ENCODE peak calls at places on chromosomes 4 and X, in seven cellular contexts. Q is tibial nerve, I is esophagus squamous epithelium, K is Peyer's patch, L is bronchial epithelial cell, M is psoas muscle, R is foreskin keratinocyte. P is an unnamed sample. For H3K27me3, the result is how much of the 10 kb centered on the place peaks cover.

GRCh38 chrX:118724775-118725174 is 2.6 kb upstream of the IL13RA1 start:
- DNase-seq in Q (no peak), I (no peak), K (no peak), L (peak), M (no peak), R (no peak), P (no peak)

GRCh38 chrX:104254442-104255115 is at the start of gene ESX1:
- DNase-seq in Q (no peak), I (no peak), K (no peak), L (peak), M (no peak), R (no peak), P (no peak)

GRCh38 chr4:170047774-170048354 is 21.7 kb upstream of the MFAP3L start:
- DNase-seq in Q (peak), I (no peak), K (peak), L (peak), M (no peak), R (no peak), P (no peak)

GRCh38 chrX:137430301-137430700 is 135.6 kb upstream of the ZIC3 start:
- DNase-seq in Q (no peak), I (no peak), K (no peak), L (no peak), M (no peak), R (no peak), P (no peak)

GRCh38 chr4:39227906-39228305 is 45.6 kb downstream of the WDR19 start:
- DNase-seq in Q (no peak), I (no peak), K (no peak), L (no peak), M (no peak), R (no peak), P (no peak)

GRCh38 chr4:1371151-1371830 is 24.3 kb downstream of the UVSSA start:
- DNase-seq in Q (no peak), I (no peak), K (no peak), L (no peak), M (no peak), R (no peak), P (no peak)

GRCh38 chr4:187780070-187780469 is 215.5 kb upstream of the ZFP42 start:
- DNase-seq in Q (no peak), I (no peak), K (no peak), L (no peak), M (no peak), R (no peak), P (no peak)

GRCh38 chrX:8813036-8813435 is 11.9 kb upstream of the FAM9A start:
- DNase-seq in Q (no peak), I (no peak), K (no peak), L (no peak), M (no peak), R (no peak), P (no peak)

GRCh38 chr4:5686338-5686737 is 22.0 kb downstream of the EVC2 start:
- DNase-seq in Q (no peak), I (no peak), K (no peak), L (no peak), M (no peak), R (no peak), P (no peak)

GRCh38 chr4:62717144-62717543 is 1517.0 kb downstream of the ADGRL3 start:
- DNase-seq in Q (no peak), I (no peak), K (no peak), L (no peak), M (no peak), R (no peak), P (no peak)

GRCh38 chr4:70793626-70794025 is 46.1 kb downstream of the GRSF1 start:
- DNase-seq in Q (no peak), I (no peak), K (no peak), L (no peak), M (no peak), R (no peak), P (no peak)

GRCh38 chr4:55543858-55544257 is 2.9 kb downstream of the CLOCK start:
- DNase-seq in Q (no peak), I (no peak), K (no peak), L (peak), M (no peak), R (peak), P (no peak)

GRCh38 chr4:67694662-67695061 is 6.3 kb downstream of the UBA6 start:
- DNase-seq in Q (no peak), I (no peak), K (no peak), L (no peak), M (no peak), R (no peak), P (no peak)

GRCh38 chrX:154748712-154749339 is 2.1 kb downstream of the GAB3 start:
- DNase-seq in Q (peak), I (no peak), K (peak), L (no peak), M (no peak), R (no peak), P (no peak)

GRCh38 chr4:87026795-87027495 is 92.1 kb downstream of the AFF1 start:
- DNase-seq in Q (peak), I (no peak), K (no peak), L (no peak), M (no peak), R (no peak), P (no peak)

GRCh38 chr4:155001229-155001628 is 207.2 kb upstream of the NPY2R start:
- DNase-seq in Q (no peak), I (no peak), K (no peak), L (no peak), M (no peak), R (no peak), P (no peak)

GRCh38 chr4:188869581-188869980 is 730.3 kb downstream of the TRIML1 start:
- DNase-seq in Q (no peak), I (no peak), K (no peak), L (no peak), M (no peak), R (no peak), P (no peak)

GRCh38 chrX:9586992-9587392 is 122.1 kb downstream of the TBL1X start:
- DNase-seq in Q (no peak), I (no peak), K (no peak), L (no peak), M (no peak), R (no peak), P (no peak)

GRCh38 chrX:74422029-74422352 is 698 bp downstream of the SLC16A2 start:
- DNase-seq in Q (no peak), I (no peak), K (no peak), L (no peak), M (peak), R (no peak), P (no peak)

GRCh38 chrX:64192040-64192439 is 13.5 kb downstream of the AMER1 start:
- DNase-seq in Q (no peak), I (no peak), K (no peak), L (no peak), M (no peak), R (no peak), P (no peak)

GRCh38 chrX:40471965-40472648 is 108.7 kb upstream of the ATP6AP2 start:
- DNase-seq in Q (peak), I (no peak), K (peak), L (peak), M (no peak), R (peak), P (no peak)

GRCh38 chr4:76950846-76951321 is 1.3 kb downstream of the SEPTIN11 start:
- DNase-seq in Q (no peak), I (no peak), K (peak), L (peak), M (no peak), R (peak), P (peak)

GRCh38 chr4:153773236-153773690 is 13.4 kb upstream of the RNF175 start:
- DNase-seq in Q (no peak), I (no peak), K (no peak), L (no peak), M (no peak), R (no peak), P (no peak)

GRCh38 chr4:153776601-153777000 is 12.3 kb downstream of the SFRP2 start:
- DNase-seq in Q (no peak), I (no peak), K (no peak), L (no peak), M (no peak), R (no peak), P (no peak)

GRCh38 chr4:153766758-153767157 is 6.9 kb upstream of the RNF175 start:
- DNase-seq in Q (no peak), I (no peak), K (no peak), L (no peak), M (no peak), R (no peak), P (no peak)

GRCh38 chr4:153765836-153766235 is 6.0 kb upstream of the RNF175 start:
- DNase-seq in Q (no peak), I (no peak), K (no peak), L (no peak), M (no peak), R (no peak), P (no peak)

GRCh38 chr4:153771058-153771457 is 11.2 kb upstream of the RNF175 start:
- DNase-seq in Q (no peak), I (no peak), K (no peak), L (no peak), M (no peak), R (no peak), P (no peak)
- H3K27me3 ChIP-seq in Q (under half), I (under half), K (under half), L (under half), M (under half), R (under half), P (under half)

DNA sequence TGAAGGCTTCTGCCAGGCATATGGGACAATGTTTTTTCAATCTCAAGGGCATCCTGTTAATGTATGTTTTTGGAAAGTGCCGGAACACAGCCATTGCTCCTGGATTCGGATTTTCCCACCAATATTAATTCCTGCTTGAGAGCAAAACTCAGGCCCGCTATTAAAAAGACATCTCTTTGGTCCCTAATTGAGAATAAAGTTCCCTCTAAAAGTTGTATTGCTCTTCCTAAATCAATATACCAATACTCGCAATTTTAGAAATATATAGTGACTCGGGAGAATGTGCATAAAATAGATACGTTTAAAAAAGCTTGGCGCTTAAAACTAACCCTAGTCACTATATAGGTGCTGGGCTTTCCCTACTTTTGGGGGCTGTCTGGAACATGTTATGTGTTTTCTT is 15.5 kb upstream of the PITX2 start:
- DNase-seq in Q (no peak), I (no peak), K (no peak), L (no peak), M (no peak), R (no peak), P (no peak)
- H3K27me3 ChIP-seq in Q (under half), I (under half), K (under half), L (half or more), M (under half), R (under half), P (half or more)

GRCh38 chrX:130696542-130696941 is 206.5 kb downstream of the ENOX2 start:
- DNase-seq in Q (no peak), I (no peak), K (no peak), L (no peak), M (no peak), R (no peak), P (no peak)

GRCh38 chrX:130699618-130700017 is 203.4 kb downstream of the ENOX2 start:
- DNase-seq in Q (no peak), I (no peak), K (no peak), L (no peak), M (no peak), R (no peak), P (no peak)

GRCh38 chrX:130691576-130691975 is 211.4 kb downstream of the ENOX2 start:
- DNase-seq in Q (no peak), I (no peak), K (no peak), L (no peak), M (no peak), R (no peak), P (no peak)

GRCh38 chrX:130694983-130695382 is 208.0 kb downstream of the ENOX2 start:
- DNase-seq in Q (no peak), I (no peak), K (no peak), L (no peak), M (no peak), R (no peak), P (no peak)

DNA sequence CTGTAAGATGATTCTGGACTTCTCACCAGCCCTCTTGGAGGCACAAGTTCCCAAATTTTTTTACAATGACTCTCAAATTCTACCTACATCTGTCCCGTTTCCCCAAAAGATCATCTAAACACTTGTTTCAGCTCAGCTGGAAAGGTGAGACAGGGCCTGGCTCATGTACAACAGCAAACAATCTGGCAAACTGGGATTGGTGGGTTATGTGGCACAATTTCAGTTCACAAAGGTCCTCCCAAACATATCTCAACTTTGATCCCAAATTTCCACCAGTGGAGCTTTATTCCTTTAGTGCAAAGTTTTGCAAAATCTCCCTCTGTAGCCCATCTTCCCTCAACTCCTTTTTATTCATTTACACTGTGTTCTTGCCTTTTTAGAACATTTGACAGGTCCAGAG is 207.1 kb downstream of the ENOX2 start:
- DNase-seq in Q (no peak), I (no peak), K (no peak), L (no peak), M (no peak), R (no peak), P (no peak)
- H3K27me3 ChIP-seq in Q (under half), I (under half), K (under half), L (under half), M (under half), R (under half), P (under half)

GRCh38 chrX:131271274-131271673 is 17.8 kb downstream of the IGSF1 start:
- DNase-seq in Q (no peak), I (no peak), K (no peak), L (no peak), M (no peak), R (no peak), P (no peak)

GRCh38 chrX:131273024-131273423 is 16.1 kb downstream of the IGSF1 start:
- DNase-seq in Q (no peak), I (no peak), K (no peak), L (no peak), M (no peak), R (no peak), P (no peak)

GRCh38 chrX:131264665-131265064 is 24.4 kb downstream of the IGSF1 start:
- DNase-seq in Q (no peak), I (no peak), K (no peak), L (no peak), M (no peak), R (no peak), P (no peak)

GRCh38 chrX:131271826-131272225 is 17.3 kb downstream of the IGSF1 start:
- DNase-seq in Q (no peak), I (no peak), K (no peak), L (no peak), M (no peak), R (no peak), P (no peak)

GRCh38 chrX:131270085-131270484 is 19.0 kb downstream of the IGSF1 start:
- DNase-seq in Q (no peak), I (no peak), K (no peak), L (no peak), M (no peak), R (no peak), P (no peak)
- H3K27me3 ChIP-seq in Q (under half), I (under half), K (under half), L (under half), M (under half), R (under half), P (under half)

GRCh38 chr4:11428701-11429571 is at the start of gene HS3ST1:
- DNase-seq in Q (peak), I (peak), K (peak), L (peak), M (peak), R (peak), P (peak)

GRCh38 chr4:11427201-11427996 is 1.3 kb downstream of the HS3ST1 start:
- DNase-seq in Q (no peak), I (no peak), K (no peak), L (no peak), M (no peak), R (no peak), P (peak)

GRCh38 chr4:11428161-11428700 is 463 bp downstream of the HS3ST1 start:
- DNase-seq in Q (no peak), I (no peak), K (no peak), L (peak), M (no peak), R (no peak), P (no peak)

GRCh38 chr4:11426716-11427115 is 2.0 kb downstream of the HS3ST1 start:
- DNase-seq in Q (no peak), I (no peak), K (no peak), L (peak), M (no peak), R (no peak), P (no peak)

DNA sequence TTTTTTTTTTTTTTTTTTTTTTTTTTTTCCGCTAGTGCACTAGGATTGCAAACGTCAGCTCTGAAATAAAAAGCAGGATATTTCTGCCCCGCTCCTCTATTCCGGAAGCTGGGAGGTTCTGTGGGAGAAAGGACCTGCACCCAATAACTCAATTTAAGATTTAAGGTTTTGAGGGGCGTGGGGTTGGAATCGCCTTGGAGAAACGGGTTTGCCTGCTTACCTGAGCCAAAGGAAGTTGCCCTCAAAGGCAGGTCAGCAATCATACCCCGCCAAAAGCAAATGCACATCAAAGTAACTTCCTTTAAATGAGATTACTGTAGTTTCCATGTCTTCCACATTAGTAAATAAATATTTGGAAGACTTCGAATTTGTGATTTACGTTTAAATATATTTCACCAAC is 952 bp upstream of the HS3ST1 start:
- DNase-seq in Q (no peak), I (no peak), K (peak), L (peak), M (no peak), R (no peak), P (no peak)
- H3K27me3 ChIP-seq in Q (under half), I (under half), K (under half), L (under half), M (under half), R (under half), P (under half)

DNA sequence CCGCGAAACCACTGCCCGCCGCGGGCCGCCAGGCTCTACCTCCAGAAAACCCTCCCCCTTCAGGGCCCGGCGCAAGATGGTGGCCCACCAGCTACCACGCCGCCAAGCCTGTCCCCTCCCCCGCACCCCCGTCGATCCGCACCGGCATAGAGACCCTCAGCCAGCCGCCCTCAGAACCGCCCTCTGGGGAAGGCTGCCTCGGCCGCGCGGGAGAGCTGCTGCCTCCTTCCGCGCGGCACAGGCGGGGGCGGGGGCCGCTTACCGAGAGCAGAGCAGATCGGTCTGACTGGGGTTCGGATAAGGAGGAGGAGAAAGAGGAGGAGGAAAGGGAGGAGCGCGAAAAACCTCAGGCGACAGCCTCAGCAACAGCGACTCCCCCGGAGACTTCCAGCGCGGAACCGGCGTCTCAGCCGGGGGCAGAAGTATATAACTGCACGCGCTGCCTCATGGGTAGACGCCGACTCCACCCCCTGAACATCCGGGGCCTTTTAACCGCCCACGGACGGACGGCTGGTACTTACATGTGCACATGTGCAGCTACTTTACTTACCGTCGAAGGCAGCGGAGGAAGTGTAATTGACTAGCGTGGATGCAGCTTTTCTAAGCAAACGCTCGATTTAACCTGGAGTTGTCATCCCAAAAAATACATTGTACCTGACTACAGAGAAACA is at the start of gene ZNF280C:
- DNase-seq in Q (peak), I (peak), K (peak), L (peak), M (peak), R (peak), P (peak)
- H3K27me3 ChIP-seq in Q (under half), I (under half), K (under half), L (under half), M (under half), R (under half), P (under half)

GRCh38 chr4:109134921-109135320 is 167.5 kb downstream of the COL25A1 start:
- DNase-seq in Q (no peak), I (no peak), K (no peak), L (no peak), M (no peak), R (no peak), P (no peak)
- H3K27me3 ChIP-seq in Q (under half), I (under half), K (under half), L (under half), M (under half), R (under half), P (under half)

DNA sequence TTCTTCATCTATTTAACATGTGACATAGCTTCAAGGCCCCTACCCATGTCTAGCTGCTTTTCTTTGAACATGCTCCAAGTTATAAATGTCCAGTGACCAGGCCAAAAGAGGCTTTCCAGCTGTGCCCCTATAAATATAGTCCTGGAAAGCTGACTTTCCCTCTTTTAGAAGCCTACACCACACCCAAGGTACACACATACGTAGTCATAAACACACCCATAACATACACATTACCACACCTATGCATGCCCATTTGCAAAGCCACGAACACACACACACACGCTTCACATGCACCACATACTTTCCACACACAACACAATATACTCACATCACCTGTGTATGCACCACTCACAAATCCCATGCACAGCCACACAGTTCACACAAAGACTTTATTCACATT is 2.0 kb downstream of the ARHGAP36 start:
- DNase-seq in Q (no peak), I (no peak), K (no peak), L (no peak), M (no peak), R (no peak), P (no peak)
- H3K27me3 ChIP-seq in Q (under half), I (under half), K (under half), L (under half), M (under half), R (under half), P (under half)